ENCODE peak calls at places on chromosomes 16 and 17, in ten cellular contexts. Q is GM04503; M is neural crest cell; N is stimulated activated CD4-positive, alpha-beta T cell treated with anti-CD3 and anti-CD28 coated beads, Interleukin-1b, Interleukin-23, amount 100 ng/mL, for 24 hours; L is activated naive CD8-positive, alpha-beta T cell treated with anti-CD3 and anti-CD28 coated beads, Interleukin-2, amount 10 ng/mL, durations not matched to agents 7 days and 5 days; F is NCI-H1092 treated with DMSO at 0.1 percent for 48 hours; Y is GM13977; W is occipital lobe; J is MM.1S; Z is NAMALWA. E is an unnamed sample.

GRCh38 chr16:5175263-5175662 is 77.7 kb upstream of the EEF2KMT start:
- DNase-seq in Q (no peak), M (no peak), N (no peak), L (no peak), F (peak; percentile 8), Y (no peak), W (peak; percentile 45), J (no peak), Z (no peak), E (no peak)

GRCh38 chr16:30007378-30007895 is 3.4 kb downstream of the DOC2A start:
- DNase-seq in Q (no peak), M (no peak), N (no peak), L (no peak), F (no peak), Y (no peak), W (no peak), J (no peak), Z (no peak), E (no peak)

GRCh38 chr17:40553694-40554534 is 11.4 kb downstream of the CCR7 start:
- DNase-seq in Q (peak; percentile 55), M (no peak), N (no peak), L (peak; percentile 54), F (no peak), Y (no peak), W (peak; percentile 71), J (no peak), Z (no peak), E (peak; percentile 15)

GRCh38 chr17:38724337-38724988 is 5.7 kb upstream of the CISD3 start:
- DNase-seq in Q (no peak), M (no peak), N (no peak), L (no peak), F (peak; percentile 92), Y (no peak), W (peak; percentile 72), J (no peak), Z (no peak), E (no peak)

GRCh38 chr17:28170771-28171170 is 128.3 kb downstream of the NLK start:
- DNase-seq in Q (no peak), M (no peak), N (no peak), L (no peak), F (no peak), Y (no peak), W (no peak), J (no peak), Z (no peak), E (no peak)

GRCh38 chr16:88807626-88808453 is 3.9 kb downstream of the APRT start:
- DNase-seq in Q (no peak), M (no peak), N (no peak), L (no peak), F (no peak), Y (no peak), W (no peak), J (no peak), Z (no peak), E (no peak)

GRCh38 chr16:85570735-85571562 is 42.2 kb upstream of the GSE1 start:
- DNase-seq in Q (no peak), M (no peak), N (no peak), L (peak; percentile 59), F (no peak), Y (peak; percentile 91), W (no peak), J (peak; percentile 57), Z (peak; percentile 57), E (peak; percentile 69)

GRCh38 chr17:1592751-1593629 is 30.4 kb upstream of the PITPNA start:
- DNase-seq in Q (no peak), M (no peak), N (no peak), L (no peak), F (no peak), Y (peak; percentile 76), W (no peak), J (peak; percentile 91), Z (peak; percentile 82), E (no peak)

GRCh38 chr17:77889866-77890760 is 68.4 kb upstream of the TNRC6C start:
- DNase-seq in Q (no peak), M (no peak), N (no peak), L (peak; percentile 19), F (no peak), Y (no peak), W (no peak), J (no peak), Z (no peak), E (no peak)

GRCh38 chr16:56860226-56861020 is 4.6 kb upstream of the SLC12A3 start:
- DNase-seq in Q (no peak), M (no peak), N (peak; percentile 13), L (peak; percentile 65), F (no peak), Y (peak; percentile 83), W (no peak), J (peak; percentile 89), Z (peak; percentile 48), E (no peak)

GRCh38 chr17:4599505-4600281 is 15.4 kb downstream of the SMTNL2 start:
- DNase-seq in Q (no peak), M (no peak), N (no peak), L (no peak), F (peak; percentile 33), Y (no peak), W (no peak), J (no peak), Z (no peak), E (no peak)

GRCh38 chr17:21313320-21313719 is 28.8 kb downstream of the MAP2K3 start:
- DNase-seq in Q (no peak), M (no peak), N (no peak), L (no peak), F (no peak), Y (no peak), W (no peak), J (no peak), Z (no peak), E (no peak)

GRCh38 chr16:78523212-78523995 is 423.9 kb downstream of the WWOX start:
- DNase-seq in Q (no peak), M (no peak), N (no peak), L (no peak), F (peak; percentile 66), Y (no peak), W (no peak), J (no peak), Z (no peak), E (no peak)

GRCh38 chr17:72121164-72122001 is 563 bp downstream of the SOX9 start:
- DNase-seq in Q (no peak), M (peak; percentile 51), N (no peak), L (peak; percentile 33), F (peak; percentile 43), Y (peak; percentile 58), W (no peak), J (no peak), Z (no peak), E (no peak)

GRCh38 chr16:86029131-86029741 is 130.3 kb downstream of the IRF8 start:
- DNase-seq in Q (no peak), M (no peak), N (no peak), L (peak; percentile 14), F (no peak), Y (no peak), W (no peak), J (no peak), Z (no peak), E (no peak)

GRCh38 chr16:68506331-68507053 is 32.6 kb upstream of the ZFP90 start:
- DNase-seq in Q (no peak), M (no peak), N (no peak), L (no peak), F (no peak), Y (no peak), W (peak; percentile 64), J (no peak), Z (no peak), E (no peak)

GRCh38 chr17:55454906-55455474 is 33.4 kb upstream of the MMD start:
- DNase-seq in Q (peak; percentile 88), M (no peak), N (no peak), L (no peak), F (no peak), Y (no peak), W (no peak), J (no peak), Z (no peak), E (no peak)

GRCh38 chr16:19744670-19745069 is 26.6 kb downstream of the IQCK start:
- DNase-seq in Q (no peak), M (no peak), N (no peak), L (no peak), F (no peak), Y (no peak), W (no peak), J (no peak), Z (no peak), E (no peak)

GRCh38 chr16:67207857-67208524 is 9.1 kb downstream of the ELMO3 start:
- DNase-seq in Q (no peak), M (no peak), N (no peak), L (no peak), F (no peak), Y (no peak), W (no peak), J (no peak), Z (no peak), E (no peak)

E was measured in natural killer cell.